ENCODE peak calls at places on chromosome 3, in four cellular contexts. Q is heart right ventricle, L is astrocyte, Z is GM23338. V is an unnamed sample.

GRCh38 chr3:139928708-139929505 is 6.1 kb upstream of the CLSTN2 start:
- DNase-seq in Q (no peak), L (peak; percentile 64), Z (no peak), V (no peak)

GRCh38 chr3:58568572-58569286 is 8.5 kb downstream of the FAM107A start:
- DNase-seq in Q (peak; percentile 74), L (peak; percentile 16), Z (peak; percentile 81), V (peak; percentile 60)

GRCh38 chr3:24303057-24303754 is 191.4 kb downstream of the THRB start:
- DNase-seq in Q (no peak), L (no peak), Z (no peak), V (no peak)

GRCh38 chr3:27108322-27108721 is 260.9 kb downstream of the NEK10 start:
- DNase-seq in Q (no peak), L (no peak), Z (no peak), V (no peak)

GRCh38 chr3:180036678-180037455 is at the start of gene PEX5L:
- DNase-seq in Q (peak; percentile 10), L (peak; percentile 52), Z (peak; percentile 91), V (peak; percentile 76)

GRCh38 chr3:115670911-115671310 is 47.6 kb downstream of the GAP43 start:
- DNase-seq in Q (no peak), L (peak; percentile 47), Z (no peak), V (no peak)

GRCh38 chr3:187522293-187522692 is 147.9 kb downstream of the SST start:
- DNase-seq in Q (no peak), L (no peak), Z (no peak), V (no peak)

GRCh38 chr3:57755368-57756021 is 614 bp upstream of the SLMAP start:
- DNase-seq in Q (no peak), L (peak; percentile 74), Z (peak; percentile 85), V (peak; percentile 69)

GRCh38 chr3:129974451-129975331 is at the start of gene TRH:
- DNase-seq in Q (no peak), L (no peak), Z (peak; percentile 63), V (no peak)

GRCh38 chr3:66501483-66502266 is 853 bp upstream of the LRIG1 start:
- DNase-seq in Q (no peak), L (no peak), Z (no peak), V (no peak)

GRCh38 chr3:172380632-172381031 is 67.6 kb downstream of the GHSR start:
- DNase-seq in Q (no peak), L (no peak), Z (no peak), V (no peak)

GRCh38 chr3:131349454-131349853 is 32.1 kb upstream of the NUDT16 start:
- DNase-seq in Q (no peak), L (no peak), Z (no peak), V (no peak)

GRCh38 chr3:131350506-131350905 is 31.1 kb upstream of the NUDT16 start:
- DNase-seq in Q (no peak), L (peak; percentile 43), Z (no peak), V (no peak)

GRCh38 chr3:131349946-131350347 is 31.6 kb upstream of the NUDT16 start:
- DNase-seq in Q (peak; percentile 57), L (peak; percentile 73), Z (no peak), V (no peak)

GRCh38 chr3:131353016-131353877 is 28.3 kb upstream of the NUDT16 start:
- DNase-seq in Q (no peak), L (no peak), Z (no peak), V (no peak)

GRCh38 chr3:131348911-131349310 is 32.7 kb upstream of the NUDT16 start:
- DNase-seq in Q (no peak), L (no peak), Z (no peak), V (no peak)
- H3K4me1 ChIP-seq in Q (peaks cover 46% of the 10 kb centered on the region), L (peaks cover 12% of the 10 kb centered on the region), Z (peaks cover 19% of the 10 kb centered on the region), V (no peaks in the 10 kb centered on the region)

DNA sequence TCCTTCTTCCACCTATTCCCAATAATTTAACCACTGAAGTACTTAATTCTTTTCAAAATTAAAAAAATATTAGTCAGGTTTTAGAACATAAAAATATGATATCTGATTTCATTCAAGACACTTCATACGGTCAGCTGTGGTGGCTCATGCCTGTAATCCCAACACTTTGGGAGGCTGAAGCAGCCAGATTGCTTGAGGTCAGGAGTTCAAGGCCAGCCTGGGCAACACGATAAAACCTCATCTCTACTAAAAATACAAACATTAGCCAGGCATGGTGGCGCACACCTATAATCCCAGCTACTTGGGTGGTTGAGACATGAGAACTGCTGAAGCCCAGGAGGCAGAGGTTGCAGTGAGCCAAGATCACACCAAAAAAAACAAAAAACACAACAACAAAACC is 56.7 kb downstream of the NBEAL2 start:
- DNase-seq in Q (no peak), L (no peak), Z (no peak), V (no peak)
- H3K36me3 ChIP-seq in Q (peaks cover 53% of the 10 kb centered on the region), L (peaks cover 50% of the 10 kb centered on the region), Z (peaks cover 34% of the 10 kb centered on the region), V (peaks cover 5% of the 10 kb centered on the region)

DNA sequence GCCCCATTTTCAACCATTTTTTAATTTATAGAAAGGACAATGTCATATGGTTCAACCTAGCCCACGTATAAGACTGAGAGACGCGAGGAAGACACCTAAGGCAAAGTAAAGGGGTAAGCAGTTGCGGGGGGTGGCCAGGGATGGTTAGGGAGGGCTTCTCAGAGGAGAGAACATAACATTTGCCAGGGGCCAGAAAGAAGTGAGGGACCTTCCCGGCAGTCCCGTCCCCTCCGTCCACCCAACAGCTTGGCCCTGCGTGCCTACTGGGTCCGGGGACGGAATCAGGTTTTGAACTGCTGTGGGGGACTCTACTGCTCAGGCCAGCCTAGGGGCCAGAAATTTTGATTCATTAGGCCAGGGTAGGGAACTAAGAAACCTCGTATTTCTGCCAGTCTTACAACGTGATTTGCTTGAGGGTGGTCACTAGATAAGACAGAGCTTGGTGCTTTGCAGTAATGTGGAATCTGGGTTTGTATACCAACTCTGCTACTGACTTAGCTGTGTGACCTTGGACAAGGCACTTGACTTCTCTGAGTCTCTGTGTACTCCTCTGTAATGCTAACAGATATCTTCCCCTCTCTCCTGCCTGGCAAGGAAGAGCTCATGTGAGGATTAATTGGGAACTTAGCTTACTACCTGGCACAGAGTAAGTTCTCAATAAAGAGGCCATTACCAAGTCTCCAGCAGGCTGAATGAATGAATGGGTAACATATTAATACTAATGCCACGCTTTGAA is 734 bp upstream of the SLC6A20 start:
- DNase-seq in Q (no peak), L (no peak), Z (no peak), V (no peak)
- H3K4me3 ChIP-seq in Q (peak overlapping the region; percentile 53), L (no peak overlapping the region), Z (peak overlapping the region; percentile 74), V (no peak overlapping the region)

GRCh38 chr3:52068055-52068704 is 11.8 kb upstream of the DUSP7 start:
- DNase-seq in Q (no peak), L (no peak), Z (no peak), V (no peak)
- H3K4me1 ChIP-seq in Q (peaks cover 44% of the 10 kb centered on the region), L (no peaks in the 10 kb centered on the region), Z (no peaks in the 10 kb centered on the region), V (no peaks in the 10 kb centered on the region)

DNA sequence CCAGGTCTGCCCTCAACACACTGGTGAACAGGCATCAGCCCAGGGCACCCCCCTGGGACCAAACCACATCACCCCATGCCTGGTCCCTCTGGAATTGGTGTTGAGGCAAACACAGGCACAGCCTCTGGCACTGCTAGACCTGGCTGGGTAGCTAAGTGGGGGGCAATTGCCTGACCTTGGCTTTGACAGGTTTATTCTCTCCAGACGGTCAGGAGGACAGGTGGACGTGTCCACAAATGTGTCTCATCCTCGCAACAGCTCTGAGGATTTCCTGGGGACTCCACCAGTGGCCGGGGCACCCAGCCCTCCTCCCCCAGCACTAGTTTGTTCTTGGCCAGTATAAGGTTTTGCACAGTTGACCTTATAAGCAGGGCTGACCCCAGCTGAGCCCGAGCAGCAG is 31.3 kb downstream of the TKT start:
- DNase-seq in Q (no peak), L (no peak), Z (no peak), V (no peak)
- H3K36me3 ChIP-seq in Q (peaks cover 37% of the 10 kb centered on the region), L (peaks cover 43% of the 10 kb centered on the region), Z (peaks cover 43% of the 10 kb centered on the region), V (peaks cover 58% of the 10 kb centered on the region)

V was measured in pancreas.